ENCODE peak calls at places on chromosomes 3 and 15, in six cellular contexts. C is cardiac muscle cell, S is psoas muscle, X is tibial nerve, Y is lung, M is heart left ventricle. E is an unnamed sample.
A peak's percentile ranks its signal among the peaks of the same experiment; 100 is the strongest.

GRCh38 chr3:53147903-53148400 is 13.1 kb upstream of the PRKCD start:
- DNase-seq in C (no peak), S (no peak), X (no peak), Y (no peak), M (no peak), E (no peak)

GRCh38 chr3:83913381-83913780 is 1045.4 kb upstream of the CADM2 start:
- DNase-seq in C (no peak), S (no peak), X (no peak), Y (no peak), M (no peak), E (no peak)

GRCh38 chr15:78341057-78341763 is 1.1 kb downstream of the CRABP1 start:
- DNase-seq in C (no peak), S (no peak), X (no peak), Y (no peak), M (no peak), E (no peak)

GRCh38 chr3:26622634-26623408 is at the start of gene LRRC3B:
- DNase-seq in C (no peak), S (peak; percentile 47), X (no peak), Y (no peak), M (no peak), E (no peak)

GRCh38 chr3:100871307-100871706 is 121.9 kb downstream of the ABI3BP start:
- DNase-seq in C (no peak), S (no peak), X (no peak), Y (no peak), M (no peak), E (no peak)

GRCh38 chr3:36763111-36763849 is 1.1 kb downstream of the DCLK3 start:
- DNase-seq in C (no peak), S (no peak), X (no peak), Y (no peak), M (no peak), E (no peak)

GRCh38 chr3:127394031-127394430 is 106.2 kb upstream of the PRR20G start:
- DNase-seq in C (no peak), S (no peak), X (no peak), Y (no peak), M (no peak), E (no peak)

GRCh38 chr3:169026543-169027181 is 636.9 kb downstream of the MECOM start:
- DNase-seq in C (peak; percentile 93), S (no peak), X (no peak), Y (no peak), M (no peak), E (no peak)

GRCh38 chr3:108603689-108604088 is 14.2 kb downstream of the DZIP3 start:
- DNase-seq in C (peak; percentile 30), S (no peak), X (no peak), Y (no peak), M (no peak), E (no peak)

GRCh38 chr3:9826815-9827574 is 16.8 kb downstream of the RPUSD3 start:
- DNase-seq in C (peak; percentile 32), S (no peak), X (no peak), Y (no peak), M (no peak), E (no peak)

GRCh38 chr3:132641837-132642538 is 17.6 kb downstream of the ACAD11 start:
- DNase-seq in C (peak; percentile 75), S (no peak), X (no peak), Y (no peak), M (no peak), E (no peak)

GRCh38 chr3:192861972-192862371 is 55.7 kb downstream of the MB21D2 start:
- DNase-seq in C (no peak), S (no peak), X (no peak), Y (no peak), M (no peak), E (peak; percentile 6)

GRCh38 chr3:23202203-23202920 is 765 bp upstream of the UBE2E2 start:
- DNase-seq in C (peak; percentile 41), S (no peak), X (peak; percentile 29), Y (peak; percentile 45), M (peak; percentile 77), E (peak; percentile 5)

GRCh38 chr3:99789322-99789721 is 28.3 kb upstream of the CMSS1 start:
- DNase-seq in C (peak; percentile 86), S (no peak), X (no peak), Y (no peak), M (peak; percentile 15), E (no peak)

GRCh38 chr15:51623386-51623938 is 891 bp upstream of the DMXL2 start:
- DNase-seq in C (peak; percentile 13), S (no peak), X (no peak), Y (no peak), M (no peak), E (no peak)

GRCh38 chr15:55221090-55222011 is 24.6 kb upstream of the RSL24D1 start:
- DNase-seq in C (peak; percentile 98), S (no peak), X (no peak), Y (peak; percentile 58), M (no peak), E (no peak)

GRCh38 chr3:129543156-129543790 is at the start of gene H1-8:
- DNase-seq in C (no peak), S (peak; percentile 37), X (no peak), Y (no peak), M (no peak), E (no peak)

GRCh38 chr3:114451561-114452018 is 157.8 kb downstream of the TIGIT start:
- DNase-seq in C (peak; percentile 39), S (no peak), X (no peak), Y (no peak), M (peak; percentile 51), E (no peak)

GRCh38 chr3:46162975-46163550 is 45.0 kb downstream of the CCR1 start:
- DNase-seq in C (no peak), S (peak; percentile 34), X (no peak), Y (no peak), M (no peak), E (no peak)
- H3K4me1 ChIP-seq in C (no peaks in the 10 kb centered on the region), S (no peaks in the 10 kb centered on the region), X (no peaks in the 10 kb centered on the region), Y (no peaks in the 10 kb centered on the region), M (no peaks in the 10 kb centered on the region), E (no peaks in the 10 kb centered on the region)

DNA sequence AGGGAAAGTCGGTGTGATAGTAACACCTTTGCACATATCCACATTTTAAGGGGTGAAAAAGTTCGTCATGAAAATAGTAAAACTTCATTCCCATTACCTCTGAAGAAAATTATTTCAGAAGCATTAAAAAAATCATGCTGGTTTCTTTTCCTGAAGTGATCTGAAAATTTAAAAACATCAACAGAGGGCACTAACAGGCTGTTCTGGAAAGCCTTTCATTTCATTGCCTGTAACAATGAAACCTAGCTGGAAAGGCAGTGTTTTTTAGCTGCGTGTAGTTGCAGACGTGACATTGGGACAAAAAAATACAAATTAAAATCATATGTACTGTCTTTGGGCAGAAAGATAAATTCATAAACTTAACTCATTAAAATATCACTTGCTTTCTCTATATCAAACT is 993.8 kb downstream of the GBE1 start:
- DNase-seq in C (peak; percentile 0), S (no peak), X (no peak), Y (no peak), M (no peak), E (no peak)
- TF ChIP-seq CTCF in C (no peak), S (no peak), X (no peak), Y (no peak), M (no peak), E (no peak)

GRCh38 chr3:35081902-35082301 is 557.4 kb upstream of the ARPP21 start:
- DNase-seq in C (no peak), S (no peak), X (no peak), Y (no peak), M (no peak), E (no peak)
- H3K9me3 ChIP-seq in C (no peaks in the 10 kb centered on the region), S (no peaks in the 10 kb centered on the region), X (no peaks in the 10 kb centered on the region), Y (no peaks in the 10 kb centered on the region), M (no peaks in the 10 kb centered on the region), E (no peaks in the 10 kb centered on the region)

GRCh38 chr15:91861223-91861622 is 7.7 kb downstream of the SLCO3A1 start:
- DNase-seq in C (no peak), S (no peak), X (no peak), Y (no peak), M (no peak), E (no peak)
- H3K4me1 ChIP-seq in C (peaks cover 50% of the 10 kb centered on the region), S (peaks cover 31% of the 10 kb centered on the region), X (no peaks in the 10 kb centered on the region), Y (peaks cover 22% of the 10 kb centered on the region), M (peaks cover 38% of the 10 kb centered on the region), E (peaks cover 29% of the 10 kb centered on the region)

GRCh38 chr15:71386005-71386404 is 270.7 kb downstream of the THSD4 start:
- DNase-seq in C (no peak), S (no peak), X (no peak), Y (no peak), M (no peak), E (no peak)

GRCh38 chr15:71386448-71387236 is 271.4 kb downstream of the THSD4 start:
- DNase-seq in C (peak; percentile 30), S (no peak), X (no peak), Y (no peak), M (no peak), E (no peak)

GRCh38 chr15:71385026-71385425 is 269.8 kb downstream of the THSD4 start:
- DNase-seq in C (peak; percentile 29), S (no peak), X (no peak), Y (no peak), M (no peak), E (no peak)

GRCh38 chr15:71384501-71384900 is 269.2 kb downstream of the THSD4 start:
- DNase-seq in C (no peak), S (no peak), X (no peak), Y (no peak), M (no peak), E (no peak)

DNA sequence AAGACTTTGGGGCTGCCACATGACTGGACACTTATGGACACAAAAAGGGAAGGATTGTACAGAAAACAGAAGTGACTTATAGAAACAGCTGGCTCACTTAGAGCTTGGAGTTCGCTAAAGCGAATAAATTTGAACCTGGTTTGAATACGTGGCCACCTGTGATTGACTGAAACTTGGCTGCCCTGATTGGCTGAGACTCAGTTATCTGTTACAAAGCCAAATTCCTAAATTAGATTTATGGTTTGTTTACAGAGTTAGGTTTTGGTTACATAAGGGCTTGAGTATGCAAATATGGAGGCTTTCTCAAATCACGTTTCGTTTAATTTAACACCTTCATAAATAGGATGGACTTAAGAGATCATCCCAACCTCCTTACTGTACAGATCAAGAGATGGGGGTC is 270.2 kb downstream of the THSD4 start:
- DNase-seq in C (no peak), S (no peak), X (no peak), Y (no peak), M (no peak), E (no peak)
- TF ChIP-seq CTCF in C (no peak), S (no peak), X (no peak), Y (no peak), M (no peak), E (no peak)

DNA sequence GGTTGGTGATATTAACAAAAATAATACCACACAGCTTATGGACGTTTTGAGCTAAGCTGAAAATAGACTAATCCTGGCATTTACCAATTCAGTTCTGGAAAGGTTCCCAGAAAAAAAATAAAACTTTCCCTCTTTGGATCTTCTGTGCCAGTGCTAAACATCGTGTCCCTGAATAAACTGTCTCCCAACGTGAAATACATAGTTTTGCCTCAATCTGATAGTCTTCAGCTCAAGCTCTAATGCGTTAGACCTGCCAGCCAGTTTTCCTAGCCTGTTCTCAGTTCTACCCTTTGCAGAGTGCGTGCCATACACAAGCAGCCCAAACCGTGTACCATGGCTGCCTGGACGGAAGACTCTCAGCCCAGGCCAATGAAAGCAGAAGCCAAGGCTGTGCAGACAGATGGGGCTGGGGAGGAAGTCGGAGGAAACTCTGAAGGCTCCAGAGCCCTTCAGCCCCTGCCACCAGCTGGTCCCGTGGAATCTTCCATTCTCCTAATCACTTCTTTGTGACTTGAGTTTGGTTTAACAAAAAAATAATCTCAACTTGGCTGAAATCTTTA is 11.4 kb upstream of the OCA2 start:
- DNase-seq in C (no peak), S (no peak), X (no peak), Y (no peak), M (no peak), E (no peak)
- H3K9me3 ChIP-seq in C (no peaks in the 10 kb centered on the region), S (no peaks in the 10 kb centered on the region), X (no peaks in the 10 kb centered on the region), Y (no peaks in the 10 kb centered on the region), M (no peaks in the 10 kb centered on the region), E (no peaks in the 10 kb centered on the region)

E was measured in gastrocnemius medialis.